ENCODE peak calls at places on chromosomes 12 and 14, in five cellular contexts. J is NCI-H1092; O is HTR-8/SVneo; E is stimulated activated CD4-positive, alpha-beta T cell treated with anti-CD3 and anti-CD28 coated beads, Interleukin-4, amount 100 ng/mL, for 48 hours; U is fibroblast of the aortic adventitia. D is an unnamed sample.

GRCh38 chr12:57239587-57240068 is 10.1 kb downstream of the SHMT2 start:
- DNase-seq in O (no peak), J (no peak), U (no peak), E (no peak), D (no peak)

GRCh38 chr12:2813573-2814185 is 1.2 kb downstream of the ITFG2 start:
- DNase-seq in E (peak), O (peak), J (peak), U (peak), D (peak)

GRCh38 chr12:108939594-108939993 is 59.7 kb downstream of the DAO start:
- DNase-seq in J (no peak), U (peak), E (no peak), O (peak), D (no peak)

GRCh38 chr12:72610854-72611358 is 338.7 kb downstream of the TRHDE start:
- DNase-seq in E (no peak), O (no peak), U (no peak), J (no peak), D (no peak)

GRCh38 chr14:95841680-95842079 is 35.0 kb upstream of the TUNAR start:
- DNase-seq in O (no peak), E (no peak), J (no peak), U (no peak), D (no peak)

GRCh38 chr14:49972199-49972671 is 79.4 kb downstream of the ARF6 start:
- DNase-seq in O (no peak), U (peak), J (peak), E (no peak), D (no peak)

GRCh38 chr12:52766351-52767019 is 10.7 kb downstream of the KRT76 start:
- DNase-seq in U (no peak), E (no peak), O (no peak), J (no peak), D (no peak)

GRCh38 chr12:26028953-26029740 is 70.7 kb downstream of the RASSF8 start:
- DNase-seq in U (peak), O (peak), J (no peak), E (no peak), D (no peak)

GRCh38 chr12:107400686-107401447 is 284.7 kb upstream of the PWP1 start:
- DNase-seq in U (peak), O (no peak), E (no peak), J (no peak), D (no peak)

GRCh38 chr12:466039-466438 is 6.3 kb downstream of the B4GALNT3 start:
- DNase-seq in E (no peak), U (peak), J (no peak), O (no peak), D (no peak)

GRCh38 chr14:91173221-91173670 is 59.4 kb downstream of the DGLUCY start:
- DNase-seq in U (peak), E (peak), J (peak), O (peak), D (peak)

GRCh38 chr12:122348505-122348904 is 74.0 kb downstream of the CLIP1 start:
- DNase-seq in U (no peak), J (no peak), E (no peak), O (no peak), D (no peak)

GRCh38 chr14:61437383-61437782 is 116.0 kb downstream of the PRKCH start:
- DNase-seq in O (no peak), J (no peak), E (no peak), U (no peak), D (no peak)

GRCh38 chr12:96489392-96490056 is at the start of gene CFAP54:
- DNase-seq in U (peak), O (peak), J (peak), E (peak), D (peak)

GRCh38 chr12:75129275-75129674 is 80.4 kb downstream of the KCNC2 start:
- DNase-seq in J (no peak), E (no peak), U (no peak), O (no peak), D (no peak)

GRCh38 chr12:64679487-64679983 is 69.2 kb downstream of the RASSF3 start:
- DNase-seq in E (no peak), U (peak), O (peak), J (peak), D (no peak)

GRCh38 chr12:57740656-57741412 is 2.3 kb upstream of the AGAP2 start:
- DNase-seq in O (no peak), J (no peak), E (peak), U (no peak), D (peak)

GRCh38 chr14:22391908-22392307 is 197.1 kb downstream of the DAD1 start:
- DNase-seq in O (peak), U (peak), J (peak), E (no peak), D (no peak)

GRCh38 chr14:24251880-24252288 is 9.5 kb upstream of the TINF2 start:
- DNase-seq in E (no peak), U (no peak), O (no peak), J (no peak), D (no peak)

GRCh38 chr14:81429028-81429427 is 28.9 kb upstream of the STON2 start:
- DNase-seq in E (no peak), J (no peak), U (no peak), O (no peak), D (no peak)

GRCh38 chr12:46296822-46297221 is 28.0 kb upstream of the SLC38A1 start:
- DNase-seq in O (no peak), U (no peak), E (no peak), J (no peak), D (no peak)

GRCh38 chr12:25001311-25001710 is 52.4 kb upstream of the BCAT1 start:
- DNase-seq in J (no peak), U (no peak), O (no peak), E (no peak), D (no peak)

GRCh38 chr12:88242161-88242925 is 100.2 kb downstream of the TMTC3 start:
- DNase-seq in U (peak), O (peak), E (no peak), J (no peak), D (no peak)

GRCh38 chr12:73769337-73769736 is 768.3 kb upstream of the ATXN7L3B start:
- DNase-seq in U (no peak), J (no peak), E (no peak), O (no peak), D (no peak)

GRCh38 chr14:26594148-26594547 is 3.7 kb downstream of the NOVA1 start:
- DNase-seq in U (peak), J (no peak), E (no peak), O (no peak), D (no peak)

GRCh38 chr14:94681300-94682060 is 69.3 kb downstream of the SERPINA3 start:
- DNase-seq in U (peak), E (no peak), J (no peak), O (peak), D (peak)

GRCh38 chr12:95130096-95130495 is 56.7 kb upstream of the NR2C1 start:
- DNase-seq in O (no peak), U (peak), E (no peak), J (no peak), D (no peak)

GRCh38 chr12:113231275-113232231 is 10.3 kb downstream of the TPCN1 start:
- DNase-seq in U (peak), J (no peak), E (no peak), O (no peak), D (no peak)

GRCh38 chr12:52927964-52928363 is 21.0 kb upstream of the KRT18 start:
- DNase-seq in J (no peak), E (no peak), U (no peak), O (no peak), D (no peak)

GRCh38 chr12:62458626-62459025 is 8.0 kb upstream of the MON2 start:
- DNase-seq in O (no peak), U (no peak), J (no peak), E (no peak), D (no peak)

GRCh38 chr14:28759658-28760313 is 6.8 kb upstream of the FOXG1 start:
- DNase-seq in J (no peak), U (no peak), E (no peak), O (no peak), D (no peak)

GRCh38 chr12:110379642-110380041 is 23.9 kb downstream of the ANAPC7 start:
- DNase-seq in U (no peak), O (no peak), J (no peak), E (no peak), D (no peak)

GRCh38 chr14:89855961-89856360 is 98.6 kb downstream of the EFCAB11 start:
- DNase-seq in O (no peak), J (no peak), E (no peak), U (peak), D (no peak)

GRCh38 chr12:30134229-30134628 is 350.5 kb upstream of the TMTC1 start:
- DNase-seq in O (no peak), U (no peak), J (no peak), E (no peak), D (no peak)

GRCh38 chr14:102957222-102957621 is 34.8 kb downstream of the AMN start:
- DNase-seq in U (no peak), E (no peak), O (no peak), J (no peak), D (no peak)